ENCODE peak calls at places on chromosomes 12 and 14, in nine cellular contexts. One of them, this sample, is unnamed.

GRCh38 chr12:68236421-68237059 is 10.9 kb upstream of the IL26 start:
- DNase-seq in heart left ventricle: no peak
- DNase-seq in stimulated activated CD8-positive, alpha-beta memory T cell treated with anti-CD3 and anti-CD28 coated beads, Interleukin-12 subunit alpha, Interleukin-12 subunit beta, amount 100 ng/mL, for 4 hours: no peak
- DNase-seq in stimulated activated CD4-positive, alpha-beta T cell treated with anti-CD3 and anti-CD28 coated beads, TNF-alpha, amount 100 ng/mL, for 4 hours: no peak
- DNase-seq in GM12891: no peak
- DNase-seq in astrocyte: no peak
- DNase-seq in KG1: no peak
- DNase-seq in hepatic stellate cell: no peak
- DNase-seq in activated CD4-positive, alpha-beta T cell treated with anti-CD3 and anti-CD28 coated beads, Interleukin-2, amount 50 U/mL, for 24 hours: peak
- DNase-seq in this sample: peak

GRCh38 chr12:121996050-121996944 is 25.4 kb upstream of the BCL7A start:
- DNase-seq in heart left ventricle: no peak
- DNase-seq in stimulated activated CD8-positive, alpha-beta memory T cell treated with anti-CD3 and anti-CD28 coated beads, Interleukin-12 subunit alpha, Interleukin-12 subunit beta, amount 100 ng/mL, for 4 hours: no peak
- DNase-seq in stimulated activated CD4-positive, alpha-beta T cell treated with anti-CD3 and anti-CD28 coated beads, TNF-alpha, amount 100 ng/mL, for 4 hours: no peak
- DNase-seq in GM12891: no peak
- DNase-seq in astrocyte: no peak
- DNase-seq in KG1: no peak
- DNase-seq in hepatic stellate cell: no peak
- DNase-seq in activated CD4-positive, alpha-beta T cell treated with anti-CD3 and anti-CD28 coated beads, Interleukin-2, amount 50 U/mL, for 24 hours: no peak
- DNase-seq in this sample: no peak

GRCh38 chr14:101040538-101041442 is 137.3 kb upstream of the RTL1 start:
- DNase-seq in heart left ventricle: no peak
- DNase-seq in stimulated activated CD8-positive, alpha-beta memory T cell treated with anti-CD3 and anti-CD28 coated beads, Interleukin-12 subunit alpha, Interleukin-12 subunit beta, amount 100 ng/mL, for 4 hours: no peak
- DNase-seq in stimulated activated CD4-positive, alpha-beta T cell treated with anti-CD3 and anti-CD28 coated beads, TNF-alpha, amount 100 ng/mL, for 4 hours: no peak
- DNase-seq in GM12891: no peak
- DNase-seq in astrocyte: no peak
- DNase-seq in KG1: no peak
- DNase-seq in hepatic stellate cell: no peak
- DNase-seq in activated CD4-positive, alpha-beta T cell treated with anti-CD3 and anti-CD28 coated beads, Interleukin-2, amount 50 U/mL, for 24 hours: no peak
- DNase-seq in this sample: no peak

GRCh38 chr12:56150563-56150962 is 1.8 kb upstream of the MYL6B start:
- DNase-seq in heart left ventricle: no peak
- DNase-seq in stimulated activated CD8-positive, alpha-beta memory T cell treated with anti-CD3 and anti-CD28 coated beads, Interleukin-12 subunit alpha, Interleukin-12 subunit beta, amount 100 ng/mL, for 4 hours: no peak
- DNase-seq in stimulated activated CD4-positive, alpha-beta T cell treated with anti-CD3 and anti-CD28 coated beads, TNF-alpha, amount 100 ng/mL, for 4 hours: no peak
- DNase-seq in GM12891: no peak
- DNase-seq in astrocyte: no peak
- DNase-seq in KG1: no peak
- DNase-seq in hepatic stellate cell: no peak
- DNase-seq in activated CD4-positive, alpha-beta T cell treated with anti-CD3 and anti-CD28 coated beads, Interleukin-2, amount 50 U/mL, for 24 hours: no peak
- DNase-seq in this sample: peak

GRCh38 chr12:67721216-67721615 is 72.7 kb downstream of the DYRK2 start:
- DNase-seq in heart left ventricle: peak
- DNase-seq in stimulated activated CD8-positive, alpha-beta memory T cell treated with anti-CD3 and anti-CD28 coated beads, Interleukin-12 subunit alpha, Interleukin-12 subunit beta, amount 100 ng/mL, for 4 hours: no peak
- DNase-seq in stimulated activated CD4-positive, alpha-beta T cell treated with anti-CD3 and anti-CD28 coated beads, TNF-alpha, amount 100 ng/mL, for 4 hours: no peak
- DNase-seq in GM12891: no peak
- DNase-seq in astrocyte: no peak
- DNase-seq in KG1: no peak
- DNase-seq in hepatic stellate cell: no peak
- DNase-seq in activated CD4-positive, alpha-beta T cell treated with anti-CD3 and anti-CD28 coated beads, Interleukin-2, amount 50 U/mL, for 24 hours: no peak
- DNase-seq in this sample: peak

GRCh38 chr12:95212576-95212975 is 4.7 kb downstream of the FGD6 start:
- DNase-seq in heart left ventricle: no peak
- DNase-seq in stimulated activated CD8-positive, alpha-beta memory T cell treated with anti-CD3 and anti-CD28 coated beads, Interleukin-12 subunit alpha, Interleukin-12 subunit beta, amount 100 ng/mL, for 4 hours: no peak
- DNase-seq in stimulated activated CD4-positive, alpha-beta T cell treated with anti-CD3 and anti-CD28 coated beads, TNF-alpha, amount 100 ng/mL, for 4 hours: no peak
- DNase-seq in GM12891: no peak
- DNase-seq in astrocyte: no peak
- DNase-seq in KG1: no peak
- DNase-seq in hepatic stellate cell: no peak
- DNase-seq in activated CD4-positive, alpha-beta T cell treated with anti-CD3 and anti-CD28 coated beads, Interleukin-2, amount 50 U/mL, for 24 hours: no peak
- DNase-seq in this sample: no peak

GRCh38 chr12:88490425-88490824 is 89.8 kb downstream of the KITLG start:
- DNase-seq in heart left ventricle: no peak
- DNase-seq in stimulated activated CD8-positive, alpha-beta memory T cell treated with anti-CD3 and anti-CD28 coated beads, Interleukin-12 subunit alpha, Interleukin-12 subunit beta, amount 100 ng/mL, for 4 hours: no peak
- DNase-seq in stimulated activated CD4-positive, alpha-beta T cell treated with anti-CD3 and anti-CD28 coated beads, TNF-alpha, amount 100 ng/mL, for 4 hours: no peak
- DNase-seq in GM12891: no peak
- DNase-seq in astrocyte: no peak
- DNase-seq in KG1: no peak
- DNase-seq in hepatic stellate cell: no peak
- DNase-seq in activated CD4-positive, alpha-beta T cell treated with anti-CD3 and anti-CD28 coated beads, Interleukin-2, amount 50 U/mL, for 24 hours: no peak
- DNase-seq in this sample: no peak

GRCh38 chr12:75818863-75819262 is 212.7 kb downstream of the PHLDA1 start:
- DNase-seq in heart left ventricle: no peak
- DNase-seq in stimulated activated CD8-positive, alpha-beta memory T cell treated with anti-CD3 and anti-CD28 coated beads, Interleukin-12 subunit alpha, Interleukin-12 subunit beta, amount 100 ng/mL, for 4 hours: no peak
- DNase-seq in stimulated activated CD4-positive, alpha-beta T cell treated with anti-CD3 and anti-CD28 coated beads, TNF-alpha, amount 100 ng/mL, for 4 hours: no peak
- DNase-seq in GM12891: no peak
- DNase-seq in astrocyte: peak
- DNase-seq in KG1: no peak
- DNase-seq in hepatic stellate cell: peak
- DNase-seq in activated CD4-positive, alpha-beta T cell treated with anti-CD3 and anti-CD28 coated beads, Interleukin-2, amount 50 U/mL, for 24 hours: no peak
- DNase-seq in this sample: no peak

This sample was measured in lung microvascular endothelial cell.